ENCODE peak calls at places on chromosome 17, in four cellular contexts. One of them, this sample, is unnamed.

GRCh38 chr17:37176683-37177082 is 199.1 kb upstream of the C17orf78 start:
- DNase-seq in GM12878: no peak
- DNase-seq in HCT116: no peak
- DNase-seq in H1: no peak
- DNase-seq in this sample: no peak

GRCh38 chr17:55986817-55987216 is 166.5 kb upstream of the ANKFN1 start:
- DNase-seq in HCT116: no peak
- DNase-seq in GM12878: no peak
- DNase-seq in H1: no peak
- DNase-seq in this sample: no peak

GRCh38 chr17:71636644-71637043 is 484.2 kb upstream of the SOX9 start:
- DNase-seq in H1: no peak
- DNase-seq in HCT116: no peak
- DNase-seq in GM12878: no peak
- DNase-seq in this sample: no peak

GRCh38 chr17:4607773-4608187 is 23.5 kb downstream of the SMTNL2 start:
- DNase-seq in HCT116: no peak
- DNase-seq in H1: no peak
- DNase-seq in GM12878: no peak
- DNase-seq in this sample: peak; percentile 25

GRCh38 chr17:28552201-28552999 is at the start of gene UNC119:
- DNase-seq in H1: peak; percentile 88
- DNase-seq in HCT116: no peak
- DNase-seq in GM12878: no peak
- DNase-seq in this sample: peak; percentile 98

GRCh38 chr17:34842235-34842634 is 119.0 kb downstream of the CCT6B start:
- DNase-seq in GM12878: no peak
- DNase-seq in HCT116: no peak
- DNase-seq in H1: no peak
- DNase-seq in this sample: no peak

GRCh38 chr17:73566905-73567782 is 77.1 kb downstream of the SDK2 start:
- DNase-seq in HCT116: no peak
- DNase-seq in GM12878: no peak
- DNase-seq in H1: peak; percentile 70
- DNase-seq in this sample: no peak

GRCh38 chr17:43410557-43411368 is 12.0 kb downstream of the ARL4D start:
- DNase-seq in GM12878: no peak
- DNase-seq in HCT116: no peak
- DNase-seq in H1: no peak
- DNase-seq in this sample: no peak

GRCh38 chr17:63842173-63842539 is 329 bp downstream of the SMARCD2 start:
- DNase-seq in H1: peak; percentile 63
- DNase-seq in HCT116: no peak
- DNase-seq in GM12878: no peak
- DNase-seq in this sample: no peak

GRCh38 chr17:72342061-72342460 is 221.2 kb downstream of the SOX9 start:
- DNase-seq in HCT116: no peak
- DNase-seq in GM12878: no peak
- DNase-seq in H1: no peak
- DNase-seq in this sample: no peak

GRCh38 chr17:73770115-73770848 is 126.0 kb upstream of the SDK2 start:
- DNase-seq in H1: no peak
- DNase-seq in HCT116: peak; percentile 21
- DNase-seq in GM12878: no peak
- DNase-seq in this sample: no peak

GRCh38 chr17:32870027-32870670 is 6.8 kb downstream of the MYO1D start:
- DNase-seq in H1: no peak
- DNase-seq in GM12878: no peak
- DNase-seq in HCT116: no peak
- DNase-seq in this sample: no peak

GRCh38 chr17:44191941-44192496 is 5.2 kb downstream of the TMUB2 start:
- DNase-seq in H1: peak; percentile 69
- DNase-seq in HCT116: no peak
- DNase-seq in GM12878: no peak
- DNase-seq in this sample: no peak

GRCh38 chr17:58530655-58531054 is 16.2 kb upstream of the MTMR4 start:
- DNase-seq in GM12878: no peak
- DNase-seq in H1: no peak
- DNase-seq in HCT116: no peak
- DNase-seq in this sample: no peak

GRCh38 chr17:40075216-40076100 is 12.7 kb downstream of the THRA start:
- DNase-seq in H1: peak; percentile 92
- DNase-seq in GM12878: no peak
- DNase-seq in HCT116: no peak
- DNase-seq in this sample: peak; percentile 80

GRCh38 chr17:45108595-45109521 is 23.5 kb downstream of the PLCD3 start:
- DNase-seq in H1: no peak
- DNase-seq in HCT116: no peak
- DNase-seq in GM12878: no peak
- DNase-seq in this sample: no peak

GRCh38 chr17:46266656-46267544 is 28.0 kb upstream of the LRRC37A start:
- DNase-seq in GM12878: peak; percentile 37
- DNase-seq in HCT116: peak; percentile 66
- DNase-seq in H1: peak; percentile 93
- DNase-seq in this sample: peak; percentile 99

GRCh38 chr17:46274238-46274637 is 20.7 kb upstream of the LRRC37A start:
- DNase-seq in GM12878: no peak
- DNase-seq in H1: peak; percentile 2
- DNase-seq in HCT116: no peak
- DNase-seq in this sample: no peak

GRCh38 chr17:46273541-46274236 is 21.2 kb upstream of the LRRC37A start:
- DNase-seq in HCT116: no peak
- DNase-seq in H1: peak; percentile 23
- DNase-seq in GM12878: no peak
- DNase-seq in this sample: no peak

GRCh38 chr17:46264456-46265198 is 30.3 kb upstream of the LRRC37A start:
- DNase-seq in H1: no peak
- DNase-seq in HCT116: no peak
- DNase-seq in GM12878: no peak
- DNase-seq in this sample: peak; percentile 12

DNA sequence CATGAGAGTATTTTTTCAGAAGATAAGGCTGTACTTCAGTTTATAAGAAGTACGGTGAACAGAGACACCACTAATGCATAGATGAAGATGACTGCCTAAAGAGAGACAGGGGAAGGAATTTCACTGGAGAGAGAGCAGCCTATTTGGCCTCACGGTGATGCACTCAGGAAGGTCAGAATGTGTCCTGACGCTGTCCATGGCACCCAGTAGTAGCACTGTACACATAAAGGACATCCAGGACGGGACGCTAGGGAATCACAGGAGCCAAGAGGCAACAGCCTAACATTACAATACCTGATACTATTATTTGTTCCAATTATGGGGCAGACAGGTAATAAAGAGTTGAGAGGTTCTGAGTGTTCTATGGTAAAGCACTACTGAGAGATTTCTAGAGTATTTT is 24.9 kb upstream of the LRRC37A start:
- DNase-seq in HCT116: no peak
- DNase-seq in GM12878: no peak
- DNase-seq in H1: peak; percentile 43
- DNase-seq in this sample: no peak
- TF ChIP-seq EGR1 in HCT116: no peak
- TF ChIP-seq EGR1 in GM12878: no peak
- TF ChIP-seq EGR1 in H1: no peak
- TF ChIP-seq EGR1 in this sample: no peak

GRCh38 chr17:8044819-8045810 is 6.3 kb downstream of the ALOX15B start:
- DNase-seq in H1: no peak
- DNase-seq in HCT116: no peak
- DNase-seq in GM12878: no peak
- DNase-seq in this sample: no peak
- TF ChIP-seq EGR1 in H1: no peak
- TF ChIP-seq EGR1 in HCT116: no peak
- TF ChIP-seq EGR1 in GM12878: no peak
- TF ChIP-seq EGR1 in this sample: no peak

GRCh38 chr17:78325076-78325712 is 34.7 kb downstream of the SOCS3 start:
- DNase-seq in H1: no peak
- DNase-seq in GM12878: no peak
- DNase-seq in HCT116: no peak
- DNase-seq in this sample: peak; percentile 36

GRCh38 chr17:78323821-78324390 is 36.0 kb downstream of the SOCS3 start:
- DNase-seq in HCT116: no peak
- DNase-seq in GM12878: no peak
- DNase-seq in H1: no peak
- DNase-seq in this sample: no peak

GRCh38 chr17:78322327-78322857 is 37.5 kb downstream of the SOCS3 start:
- DNase-seq in H1: no peak
- DNase-seq in GM12878: no peak
- DNase-seq in HCT116: no peak
- DNase-seq in this sample: no peak

GRCh38 chr17:78324391-78325075 is 35.3 kb downstream of the SOCS3 start:
- DNase-seq in H1: peak; percentile 65
- DNase-seq in GM12878: no peak
- DNase-seq in HCT116: no peak
- DNase-seq in this sample: no peak

DNA sequence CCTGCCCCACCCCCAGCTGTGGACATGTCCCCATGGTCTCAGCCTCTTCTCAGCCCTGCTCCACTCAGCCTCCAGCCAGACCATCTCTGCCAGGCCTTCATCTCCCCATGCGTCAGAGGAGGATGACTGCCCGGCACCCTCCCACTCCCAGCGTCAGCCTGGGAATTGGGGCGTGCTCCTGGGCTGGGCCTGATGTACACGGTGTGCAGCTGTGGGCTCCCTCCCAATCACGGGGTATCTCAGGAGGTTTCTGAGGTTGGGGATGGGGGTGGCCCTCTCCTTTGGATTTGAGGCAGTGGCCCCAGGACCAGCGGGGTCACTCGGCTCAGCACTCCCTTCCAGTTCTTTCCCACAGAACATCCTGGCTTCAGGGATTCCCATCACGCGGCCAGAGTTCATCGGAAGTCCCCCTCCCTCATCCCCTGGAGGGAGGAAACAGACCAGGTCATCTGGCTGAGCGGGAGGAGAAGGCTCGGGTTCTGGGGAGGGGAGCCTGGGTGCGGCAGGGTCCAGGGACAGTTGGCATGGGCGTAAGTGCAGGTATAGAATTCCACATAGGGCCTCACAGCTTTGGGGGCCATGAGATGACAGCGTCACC is 36.9 kb downstream of the SOCS3 start:
- DNase-seq in GM12878: no peak
- DNase-seq in H1: no peak
- DNase-seq in HCT116: no peak
- DNase-seq in this sample: no peak
- TF ChIP-seq EGR1 in GM12878: no peak
- TF ChIP-seq EGR1 in H1: no peak
- TF ChIP-seq EGR1 in HCT116: no peak
- TF ChIP-seq EGR1 in this sample: no peak

DNA sequence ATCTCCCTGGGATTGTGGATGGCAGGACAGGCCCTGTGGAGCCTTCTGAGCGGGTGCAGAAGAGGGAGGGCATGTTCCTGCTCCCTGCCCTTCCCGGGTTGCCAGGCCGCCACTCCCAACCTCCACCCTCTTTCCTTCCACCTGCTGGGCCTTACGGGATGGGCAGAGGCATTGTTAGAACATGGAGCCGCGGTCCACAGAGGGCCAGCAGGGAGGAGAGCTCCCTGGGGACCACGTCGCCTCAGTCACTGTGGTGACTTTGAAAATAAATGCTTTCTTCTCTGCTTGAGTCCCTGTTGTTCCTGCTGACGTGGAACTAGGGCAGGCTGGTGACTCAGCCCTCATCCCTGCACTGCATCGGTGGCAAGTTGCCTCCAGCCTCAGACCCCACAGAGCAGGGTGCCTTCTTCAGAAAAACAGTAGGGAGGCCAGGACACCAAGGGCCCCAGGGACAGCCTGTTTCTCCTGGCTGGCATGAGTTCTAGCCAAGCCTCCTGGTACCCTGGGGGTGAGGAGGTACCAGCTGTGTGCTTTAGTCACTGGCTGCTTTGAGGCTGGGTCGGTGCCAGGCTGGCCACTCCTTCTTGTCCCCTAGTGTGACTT is 224.9 kb downstream of the SEC14L1 start:
- DNase-seq in GM12878: no peak
- DNase-seq in HCT116: peak; percentile 85
- DNase-seq in H1: no peak
- DNase-seq in this sample: no peak
- TF ChIP-seq EGR1 in GM12878: no peak
- TF ChIP-seq EGR1 in HCT116: no peak
- TF ChIP-seq EGR1 in H1: no peak
- TF ChIP-seq EGR1 in this sample: no peak

DNA sequence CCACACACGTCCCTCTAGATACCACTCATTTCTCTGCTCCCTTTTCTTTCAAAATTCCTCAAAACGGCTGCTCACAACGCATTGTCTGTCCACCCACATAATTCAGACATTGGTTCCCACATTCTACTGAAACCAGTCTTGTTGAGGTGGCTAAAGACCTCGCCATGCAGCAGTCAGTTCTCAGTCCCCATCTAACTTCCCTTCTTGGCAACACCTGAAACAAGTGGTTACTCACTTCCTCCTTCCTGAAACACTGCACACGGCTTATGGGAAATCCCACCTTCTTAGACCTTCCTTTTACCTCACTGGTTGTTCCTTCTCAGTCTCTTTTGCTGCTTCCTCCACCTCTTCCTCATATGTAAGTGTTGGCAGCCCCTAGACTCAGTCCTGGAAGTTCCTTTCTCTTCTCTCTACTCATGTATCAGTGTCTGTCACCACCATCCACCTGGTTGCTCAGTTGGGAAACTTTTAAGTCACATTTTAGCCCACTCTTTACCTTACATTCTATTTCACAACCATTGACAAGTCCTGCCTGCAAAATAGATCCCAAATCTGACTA is 277.1 kb downstream of the CEP112 start:
- DNase-seq in H1: no peak
- DNase-seq in GM12878: peak; percentile 81
- DNase-seq in HCT116: no peak
- DNase-seq in this sample: no peak
- TF ChIP-seq EGR1 in H1: no peak
- TF ChIP-seq EGR1 in GM12878: peak; percentile 47
- TF ChIP-seq EGR1 in HCT116: no peak
- TF ChIP-seq EGR1 in this sample: no peak

GRCh38 chr17:48048321-48049140 is at the start of gene NFE2L1:
- DNase-seq in H1: no peak
- DNase-seq in GM12878: peak; percentile 59
- DNase-seq in HCT116: peak; percentile 96
- DNase-seq in this sample: peak; percentile 89
- TF ChIP-seq EGR1 in H1: no peak
- TF ChIP-seq EGR1 in GM12878: peak; percentile 32
- TF ChIP-seq EGR1 in HCT116: peak; percentile 31
- TF ChIP-seq EGR1 in this sample: peak; percentile 68

DNA sequence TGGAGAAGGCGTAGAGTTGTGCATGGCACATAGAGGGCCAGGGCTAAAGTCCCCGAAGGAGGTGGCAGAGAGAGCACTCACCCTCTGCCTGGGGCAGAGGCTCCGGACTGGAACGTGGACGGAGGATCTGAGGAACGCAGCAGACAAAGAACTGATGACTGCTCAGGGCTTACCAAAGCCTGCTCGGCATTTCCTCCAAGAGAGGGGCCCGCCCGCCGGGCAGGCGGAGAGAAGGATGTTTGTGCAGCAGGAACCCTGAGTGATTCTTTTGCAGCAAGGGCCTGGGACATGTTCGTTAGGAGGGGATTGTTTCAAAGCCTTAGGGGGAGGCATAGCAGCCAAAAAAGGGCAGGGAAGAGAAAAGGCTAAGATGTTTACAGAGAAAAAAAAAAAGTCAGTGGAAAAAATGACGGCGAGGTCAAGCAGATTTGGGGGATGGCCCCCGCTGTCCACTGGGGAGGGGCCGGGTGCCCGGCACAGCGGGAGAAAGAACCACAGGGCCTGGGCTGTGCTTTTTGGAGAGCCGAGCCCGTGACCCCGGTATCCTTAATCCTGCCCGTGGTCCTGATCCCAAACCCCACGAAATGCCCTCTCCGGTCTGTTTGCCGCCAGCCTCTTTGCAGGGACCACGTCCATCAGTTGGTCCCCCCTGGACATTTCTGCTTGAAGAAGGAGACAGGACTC is 129.2 kb downstream of the NTN1 start:
- DNase-seq in GM12878: no peak
- DNase-seq in H1: no peak
- DNase-seq in HCT116: no peak
- DNase-seq in this sample: no peak
- TF ChIP-seq EGR1 in GM12878: no peak
- TF ChIP-seq EGR1 in H1: no peak
- TF ChIP-seq EGR1 in HCT116: no peak
- TF ChIP-seq EGR1 in this sample: no peak